ENCODE peak calls at places on chromosomes 16 and 17, in five cellular contexts. H is mucosa of descending colon, R is dorsolateral prefrontal cortex, G is PC-3, O is SK-N-SH. M is an unnamed sample.
A peak's percentile ranks its signal among the peaks of the same experiment; 100 is the strongest.

GRCh38 chr17:61522088-61522487 is 68.9 kb downstream of the NACA2 start:
- DNase-seq in H (no peak), R (no peak), G (no peak), O (no peak), M (no peak)

GRCh38 chr17:66276328-66276937 is 26.0 kb upstream of the PRKCA start:
- DNase-seq in H (no peak), R (no peak), G (no peak), O (no peak), M (no peak)

GRCh38 chr16:82630688-82631087 is 3.9 kb downstream of the CDH13 start:
- DNase-seq in H (no peak), R (no peak), G (peak; percentile 35), O (no peak), M (no peak)

GRCh38 chr16:35207059-35207999 is 1747.9 kb downstream of the TP53TG3F start:
- DNase-seq in H (peak; percentile 44), R (no peak), G (no peak), O (peak; percentile 95), M (peak; percentile 52)

GRCh38 chr17:8791910-8792270 is 7.3 kb downstream of the MFSD6L start:
- DNase-seq in H (no peak), R (no peak), G (peak; percentile 38), O (no peak), M (no peak)

GRCh38 chr16:80034469-80034826 is 433.9 kb upstream of the MAF start:
- DNase-seq in H (no peak), R (no peak), G (no peak), O (no peak), M (no peak)

GRCh38 chr16:4846503-4846900 is 586 bp downstream of the GLYR1 start:
- DNase-seq in H (peak; percentile 82), R (no peak), G (peak; percentile 18), O (peak; percentile 42), M (peak; percentile 81)

GRCh38 chr17:17104494-17104893 is 62.2 kb downstream of the MPRIP start:
- DNase-seq in H (no peak), R (peak; percentile 59), G (no peak), O (no peak), M (no peak)

GRCh38 chr16:19879241-19879792 is 5.3 kb downstream of the GPRC5B start:
- DNase-seq in H (peak; percentile 4), R (no peak), G (no peak), O (peak; percentile 42), M (no peak)

GRCh38 chr17:28967240-28968135 is 16.2 kb upstream of the PHF12 start:
- DNase-seq in H (peak; percentile 19), R (no peak), G (no peak), O (no peak), M (no peak)

GRCh38 chr17:28968269-28968913 is 17.1 kb upstream of the PHF12 start:
- DNase-seq in H (no peak), R (no peak), G (no peak), O (no peak), M (no peak)

GRCh38 chr17:28969706-28970393 is 18.5 kb upstream of the PHF12 start:
- DNase-seq in H (no peak), R (no peak), G (no peak), O (no peak), M (no peak)

GRCh38 chr17:28970879-28971278 is 19.6 kb upstream of the PHF12 start:
- DNase-seq in H (no peak), R (peak; percentile 41), G (no peak), O (no peak), M (no peak)

GRCh38 chr17:28968914-28969295 is 17.6 kb upstream of the PHF12 start:
- DNase-seq in H (no peak), R (no peak), G (no peak), O (no peak), M (no peak)
- H3K4me3 ChIP-seq in H (no peak overlapping the region), R (no peak overlapping the region), G (no peak overlapping the region), O (no peak overlapping the region), M (no peak overlapping the region)

GRCh38 chr17:77665833-77666232 is 292.7 kb upstream of the TNRC6C start:
- DNase-seq in H (no peak), R (no peak), G (no peak), O (no peak), M (no peak)

GRCh38 chr17:77668518-77668917 is 290.0 kb upstream of the TNRC6C start:
- DNase-seq in H (no peak), R (no peak), G (no peak), O (no peak), M (no peak)

GRCh38 chr17:77667478-77667877 is 291.0 kb upstream of the TNRC6C start:
- DNase-seq in H (no peak), R (no peak), G (no peak), O (no peak), M (no peak)

GRCh38 chr17:77666480-77666879 is 292.0 kb upstream of the TNRC6C start:
- DNase-seq in H (no peak), R (no peak), G (no peak), O (no peak), M (no peak)

GRCh38 chr17:77666881-77667395 is 291.6 kb upstream of the TNRC6C start:
- DNase-seq in H (no peak), R (no peak), G (no peak), O (no peak), M (peak; percentile 33)
- H3K4me3 ChIP-seq in H (no peak overlapping the region), R (no peak overlapping the region), G (no peak overlapping the region), O (no peak overlapping the region), M (peak overlapping the region; percentile 11)

GRCh38 chr16:67249762-67250327 is 1.1 kb downstream of the SLC9A5 start:
- DNase-seq in H (no peak), R (no peak), G (no peak), O (no peak), M (no peak)
- H3K4me3 ChIP-seq in H (no peak overlapping the region), R (peak overlapping the region; percentile 72), G (no peak overlapping the region), O (peak overlapping the region; percentile 92), M (no peak overlapping the region)

GRCh38 chr17:7045492-7046126 is 1.7 kb upstream of the SLC16A11 start:
- DNase-seq in H (no peak), R (no peak), G (peak; percentile 82), O (peak; percentile 53), M (no peak)
- H3K4me3 ChIP-seq in H (no peak overlapping the region), R (peak overlapping the region; percentile 23), G (peak overlapping the region; percentile 64), O (peak overlapping the region; percentile 14), M (peak overlapping the region; percentile 49)

DNA sequence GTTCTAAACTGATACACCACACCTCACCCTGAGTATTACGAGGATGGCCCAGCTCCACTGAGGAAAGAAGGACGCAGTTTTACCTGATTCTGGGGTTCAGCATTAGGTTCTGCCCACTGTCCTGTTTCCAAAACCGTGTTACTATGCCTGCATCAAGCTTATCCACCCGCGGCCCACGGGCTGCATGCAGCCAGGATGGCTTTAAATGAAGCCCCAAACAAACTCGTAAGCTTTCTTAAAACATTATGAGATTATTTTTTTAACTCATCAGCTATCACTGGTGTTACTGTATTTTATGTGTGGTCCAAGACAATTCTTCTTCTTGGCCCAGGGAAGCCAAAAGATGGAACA is 4.0 kb upstream of the CD300LG start:
- DNase-seq in H (peak; percentile 10), R (no peak), G (no peak), O (no peak), M (peak; percentile 57)
- H3K4me3 ChIP-seq in H (no peak overlapping the region), R (no peak overlapping the region), G (peak overlapping the region; percentile 32), O (no peak overlapping the region), M (no peak overlapping the region)

GRCh38 chr17:35537569-35538209 is at the start of gene SLFN12L:
- DNase-seq in H (no peak), R (no peak), G (no peak), O (no peak), M (no peak)
- H3K4me3 ChIP-seq in H (no peak within 1 kb of the TSS), R (no peak within 1 kb of the TSS), G (no peak within 1 kb of the TSS), O (no peak within 1 kb of the TSS), M (peak within 1 kb of the TSS; percentile 38)

GRCh38 chr17:3004150-3004801 is 59.1 kb downstream of the OR1D5 start:
- DNase-seq in H (peak; percentile 98), R (peak; percentile 99), G (peak; percentile 97), O (peak; percentile 97), M (peak; percentile 98)
- H3K4me3 ChIP-seq in H (no peak overlapping the region), R (peak overlapping the region; percentile 32), G (peak overlapping the region; percentile 23), O (no peak overlapping the region), M (peak overlapping the region; percentile 27)

DNA sequence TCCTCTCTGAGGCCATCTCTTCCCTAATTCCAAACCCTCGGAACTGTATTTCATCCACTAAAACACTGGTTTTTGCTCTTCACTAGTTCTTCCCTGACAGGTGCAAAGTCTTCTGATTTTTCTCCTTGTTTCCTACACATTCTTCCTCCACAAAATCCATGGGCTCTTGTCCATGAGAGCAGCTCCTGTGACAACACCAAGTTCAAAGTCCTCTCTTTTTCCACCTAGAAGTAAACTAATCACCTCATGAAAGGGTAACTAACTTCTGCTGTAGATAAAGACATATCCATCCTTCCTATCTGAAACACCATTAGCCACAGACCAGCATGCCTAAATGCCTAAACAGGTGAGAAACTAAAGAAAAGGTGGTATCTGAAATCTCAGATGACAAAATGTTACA is 2.9 kb downstream of the PIP4K2B start:
- DNase-seq in H (no peak), R (no peak), G (no peak), O (no peak), M (no peak)
- H3K4me3 ChIP-seq in H (no peak overlapping the region), R (no peak overlapping the region), G (no peak overlapping the region), O (no peak overlapping the region), M (no peak overlapping the region)